ENCODE peak calls at places on chromosome 4, in five cellular contexts. B is heart left ventricle, D is lower leg skin, L is stomach, S is uterus. M is an unnamed sample.

GRCh38 chr4:184320630-184321029 is 103.0 kb upstream of the ENPP6 start:
- DNase-seq in B (no peak), D (no peak), L (no peak), S (no peak), M (no peak)

GRCh38 chr4:41887821-41888699 is 47.2 kb upstream of the TMEM33 start:
- DNase-seq in B (no peak), D (no peak), L (peak; percentile 52), S (no peak), M (no peak)

GRCh38 chr4:153804742-153805141 is 15.9 kb upstream of the SFRP2 start:
- DNase-seq in B (no peak), D (no peak), L (no peak), S (no peak), M (no peak)

GRCh38 chr4:122536001-122536400 is 79.5 kb upstream of the IL2 start:
- DNase-seq in B (no peak), D (no peak), L (no peak), S (no peak), M (no peak)

GRCh38 chr4:11623726-11624037 is 195.0 kb upstream of the HS3ST1 start:
- DNase-seq in B (peak; percentile 35), D (no peak), L (peak; percentile 77), S (no peak), M (peak; percentile 47)

GRCh38 chr4:105265689-105266088 is 119.0 kb downstream of the TET2 start:
- DNase-seq in B (no peak), D (no peak), L (no peak), S (no peak), M (no peak)

GRCh38 chr4:18536420-18536819 is 514.9 kb upstream of the LCORL start:
- DNase-seq in B (no peak), D (no peak), L (no peak), S (no peak), M (no peak)

GRCh38 chr4:134544303-134544761 is 342.7 kb upstream of the PABPC4L start:
- DNase-seq in B (no peak), D (no peak), L (no peak), S (no peak), M (no peak)

GRCh38 chr4:128517739-128518510 is 230.3 kb upstream of the PGRMC2 start:
- DNase-seq in B (peak; percentile 67), D (peak; percentile 84), L (peak; percentile 44), S (peak; percentile 64), M (no peak)

GRCh38 chr4:53748328-53748772 is 157.1 kb upstream of the LNX1 start:
- DNase-seq in B (no peak), D (peak; percentile 59), L (no peak), S (no peak), M (no peak)

GRCh38 chr4:64539234-64539849 is 130.1 kb upstream of the TECRL start:
- DNase-seq in B (peak; percentile 34), D (no peak), L (peak; percentile 31), S (no peak), M (no peak)

GRCh38 chr4:70722199-70722791 is 531 bp downstream of the RUFY3 start:
- DNase-seq in B (no peak), D (no peak), L (no peak), S (peak; percentile 29), M (no peak)

GRCh38 chr4:101157415-101158135 is 189.8 kb downstream of the PPP3CA start:
- DNase-seq in B (no peak), D (no peak), L (no peak), S (no peak), M (no peak)

GRCh38 chr4:47263721-47264120 is 199.8 kb downstream of the COMMD8 start:
- DNase-seq in B (no peak), D (no peak), L (no peak), S (no peak), M (no peak)
- TF ChIP-seq POLR2A in B (no peak), D (no peak), L (no peak), S (no peak), M (no peak)

DNA sequence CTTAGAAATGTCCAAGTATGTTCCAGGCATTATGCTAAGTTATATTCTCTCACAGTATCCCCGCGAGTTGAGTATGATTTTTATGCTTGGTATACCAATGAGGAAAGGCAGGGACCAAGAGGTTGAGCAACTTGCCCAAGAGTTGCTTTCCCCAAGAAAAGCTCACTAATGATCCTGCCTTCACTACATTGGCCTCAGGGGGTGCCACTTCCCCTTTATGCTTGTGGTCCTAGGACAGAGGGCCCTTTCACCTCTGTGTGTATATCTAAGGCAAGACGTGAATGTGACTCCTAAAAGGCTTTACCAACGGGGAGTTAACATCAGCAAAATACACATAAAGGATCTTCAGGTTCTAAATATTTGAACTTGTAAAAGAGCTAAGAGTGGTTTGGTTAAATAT is 164.4 kb upstream of the CPEB2 start:
- DNase-seq in B (no peak), D (no peak), L (no peak), S (no peak), M (no peak)
- TF ChIP-seq CTCF in B (no peak), D (no peak), L (no peak), S (no peak), M (no peak)

GRCh38 chr4:688695-689497 is at the start of gene SLC49A3:
- DNase-seq in B (peak; percentile 67), D (no peak), L (peak; percentile 53), S (no peak), M (no peak)
- H3K4me3 ChIP-seq in B (peak within 1 kb of the TSS; percentile 70), D (peak within 1 kb of the TSS; percentile 13), L (peak within 1 kb of the TSS; percentile 55), S (peak within 1 kb of the TSS; percentile 36), M (peak within 1 kb of the TSS; percentile 62)

DNA sequence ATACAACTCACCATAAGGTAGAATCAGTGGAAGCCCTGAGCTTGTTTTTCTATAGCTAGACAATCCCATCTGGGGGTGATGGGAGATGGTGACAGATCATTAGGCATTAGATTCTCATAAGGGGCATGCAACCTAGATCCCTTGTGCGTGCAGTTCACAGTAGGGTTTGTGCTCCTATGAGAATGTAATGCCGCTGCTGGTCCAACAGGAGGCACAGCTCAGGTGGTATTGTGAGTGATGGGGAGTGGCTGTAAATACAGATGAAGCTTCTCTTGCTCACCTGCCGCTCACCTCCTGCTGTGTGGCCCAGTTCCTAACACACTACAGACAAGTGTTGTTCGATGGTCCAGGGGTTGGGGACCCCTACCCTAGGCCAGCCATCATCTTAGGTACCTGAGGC is 5.9 kb upstream of the GATB start:
- DNase-seq in B (no peak), D (no peak), L (no peak), S (no peak), M (no peak)
- TF ChIP-seq POLR2A in B (no peak), D (no peak), L (no peak), S (no peak), M (no peak)

DNA sequence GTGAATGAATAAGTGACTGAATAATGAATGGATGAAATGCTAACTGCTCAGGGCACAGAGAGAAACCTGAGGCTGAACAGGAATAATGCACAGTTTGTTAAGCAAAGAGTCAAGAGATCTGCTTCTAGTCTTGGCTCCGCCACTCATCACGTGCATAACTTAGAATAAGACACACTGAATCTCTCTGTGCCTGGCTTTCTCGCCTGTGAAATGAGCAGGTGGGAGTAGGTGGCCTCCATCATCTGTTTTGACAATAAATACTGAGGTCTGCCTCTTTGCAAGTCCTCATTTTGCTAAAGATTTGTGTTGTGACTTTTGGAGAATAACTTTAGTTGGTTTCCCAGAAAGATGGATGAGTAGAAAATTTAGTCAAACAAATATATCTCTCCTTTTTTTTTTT is 318.0 kb downstream of the FBXW7 start:
- DNase-seq in B (no peak), D (no peak), L (no peak), S (no peak), M (no peak)
- TF ChIP-seq CTCF in B (no peak), D (no peak), L (no peak), S (no peak), M (no peak)

GRCh38 chr4:40187386-40187913 is 9.4 kb upstream of the RHOH start:
- DNase-seq in B (no peak), D (no peak), L (no peak), S (no peak), M (no peak)
- H3K4me3 ChIP-seq in B (no peak overlapping the region), D (no peak overlapping the region), L (no peak overlapping the region), S (no peak overlapping the region), M (no peak overlapping the region)

GRCh38 chr4:8471211-8471875 is 30.8 kb downstream of the TRMT44 start:
- DNase-seq in B (no peak), D (no peak), L (no peak), S (no peak), M (no peak)

GRCh38 chr4:8467016-8467415 is 26.4 kb downstream of the TRMT44 start:
- DNase-seq in B (no peak), D (no peak), L (no peak), S (no peak), M (no peak)

GRCh38 chr4:8470451-8471024 is 30.0 kb downstream of the TRMT44 start:
- DNase-seq in B (no peak), D (no peak), L (no peak), S (no peak), M (no peak)

GRCh38 chr4:8469550-8469949 is 29.0 kb downstream of the TRMT44 start:
- DNase-seq in B (no peak), D (no peak), L (no peak), S (no peak), M (no peak)

GRCh38 chr4:8468746-8469535 is 28.4 kb downstream of the TRMT44 start:
- DNase-seq in B (peak; percentile 60), D (no peak), L (peak; percentile 64), S (peak; percentile 79), M (peak; percentile 62)
- TF ChIP-seq POLR2A in B (no peak), D (no peak), L (no peak), S (no peak), M (no peak)

DNA sequence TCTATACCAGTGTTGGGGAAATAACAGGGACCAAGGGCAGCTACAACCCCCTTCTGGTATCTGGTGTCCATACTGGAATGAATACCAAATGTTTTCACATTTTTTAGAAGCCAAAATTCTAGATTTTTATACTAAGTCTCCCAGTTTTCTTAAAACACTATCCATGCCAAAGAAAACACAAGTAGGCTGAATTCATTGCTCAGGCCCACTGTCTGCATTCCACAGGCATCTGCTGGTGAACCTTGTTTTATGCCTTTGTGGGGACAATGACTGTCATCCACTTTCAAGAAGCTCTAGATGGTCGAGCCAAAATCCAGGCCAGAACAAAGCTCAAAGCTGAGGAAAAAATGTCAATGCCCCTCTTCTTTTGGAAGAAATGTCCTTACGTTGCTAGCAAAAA is 213.4 kb upstream of the RASGEF1B start:
- DNase-seq in B (no peak), D (no peak), L (no peak), S (no peak), M (no peak)
- TF ChIP-seq CTCF in B (no peak), D (no peak), L (no peak), S (no peak), M (no peak)

M was measured in breast epithelium.